ENCODE peak calls at places on chromosome 4, in nine cellular contexts. One of them, this sample, is unnamed.

GRCh38 chr4:6443035-6444023 is 29.1 kb downstream of the PPP2R2C start:
- DNase-seq in effector CD4-positive, alpha-beta T cell: no peak
- DNase-seq in CD8-positive, alpha-beta memory T cell: no peak
- DNase-seq in HEK293T: no peak
- DNase-seq in natural killer cell treated with Interleukin-12 subunit alpha and Interleukin-12 subunit beta and Interleukin-15 and Interleukin-18, amount 100 ng/mL, for 72 hours: no peak
- DNase-seq in T-helper 2 cell: no peak
- DNase-seq in GOT3: no peak
- DNase-seq in B cell: no peak
- DNase-seq in NCI-H510A treated with DMSO at 0.1 percent for 48 hours: no peak
- DNase-seq in this sample: no peak

GRCh38 chr4:170114636-170115035 is 24.9 kb upstream of the AADAT start:
- DNase-seq in effector CD4-positive, alpha-beta T cell: no peak
- DNase-seq in CD8-positive, alpha-beta memory T cell: no peak
- DNase-seq in HEK293T: no peak
- DNase-seq in natural killer cell treated with Interleukin-12 subunit alpha and Interleukin-12 subunit beta and Interleukin-15 and Interleukin-18, amount 100 ng/mL, for 72 hours: no peak
- DNase-seq in T-helper 2 cell: no peak
- DNase-seq in GOT3: no peak
- DNase-seq in B cell: no peak
- DNase-seq in NCI-H510A treated with DMSO at 0.1 percent for 48 hours: no peak
- DNase-seq in this sample: no peak

GRCh38 chr4:34854451-34854850 is 1389.9 kb downstream of the ARAP2 start:
- DNase-seq in effector CD4-positive, alpha-beta T cell: no peak
- DNase-seq in CD8-positive, alpha-beta memory T cell: no peak
- DNase-seq in HEK293T: no peak
- DNase-seq in natural killer cell treated with Interleukin-12 subunit alpha and Interleukin-12 subunit beta and Interleukin-15 and Interleukin-18, amount 100 ng/mL, for 72 hours: no peak
- DNase-seq in T-helper 2 cell: no peak
- DNase-seq in GOT3: no peak
- DNase-seq in B cell: no peak
- DNase-seq in NCI-H510A treated with DMSO at 0.1 percent for 48 hours: no peak
- DNase-seq in this sample: no peak

GRCh38 chr4:101288365-101289145 is 58.8 kb downstream of the PPP3CA start:
- DNase-seq in effector CD4-positive, alpha-beta T cell: no peak
- DNase-seq in CD8-positive, alpha-beta memory T cell: no peak
- DNase-seq in HEK293T: no peak
- DNase-seq in natural killer cell treated with Interleukin-12 subunit alpha and Interleukin-12 subunit beta and Interleukin-15 and Interleukin-18, amount 100 ng/mL, for 72 hours: no peak
- DNase-seq in T-helper 2 cell: no peak
- DNase-seq in GOT3: no peak
- DNase-seq in B cell: no peak
- DNase-seq in NCI-H510A treated with DMSO at 0.1 percent for 48 hours: no peak
- DNase-seq in this sample: no peak

GRCh38 chr4:80239480-80239879 is 27.0 kb upstream of the FGF5 start:
- DNase-seq in effector CD4-positive, alpha-beta T cell: no peak
- DNase-seq in CD8-positive, alpha-beta memory T cell: no peak
- DNase-seq in HEK293T: no peak
- DNase-seq in natural killer cell treated with Interleukin-12 subunit alpha and Interleukin-12 subunit beta and Interleukin-15 and Interleukin-18, amount 100 ng/mL, for 72 hours: no peak
- DNase-seq in T-helper 2 cell: no peak
- DNase-seq in GOT3: no peak
- DNase-seq in B cell: no peak
- DNase-seq in NCI-H510A treated with DMSO at 0.1 percent for 48 hours: no peak
- DNase-seq in this sample: no peak

GRCh38 chr4:20297246-20297645 is 45.5 kb downstream of the SLIT2 start:
- DNase-seq in effector CD4-positive, alpha-beta T cell: no peak
- DNase-seq in CD8-positive, alpha-beta memory T cell: no peak
- DNase-seq in HEK293T: no peak
- DNase-seq in natural killer cell treated with Interleukin-12 subunit alpha and Interleukin-12 subunit beta and Interleukin-15 and Interleukin-18, amount 100 ng/mL, for 72 hours: no peak
- DNase-seq in T-helper 2 cell: no peak
- DNase-seq in GOT3: no peak
- DNase-seq in B cell: no peak
- DNase-seq in NCI-H510A treated with DMSO at 0.1 percent for 48 hours: no peak
- DNase-seq in this sample: no peak

GRCh38 chr4:18686338-18687039 is 664.9 kb upstream of the LCORL start:
- DNase-seq in effector CD4-positive, alpha-beta T cell: no peak
- DNase-seq in CD8-positive, alpha-beta memory T cell: no peak
- DNase-seq in HEK293T: no peak
- DNase-seq in natural killer cell treated with Interleukin-12 subunit alpha and Interleukin-12 subunit beta and Interleukin-15 and Interleukin-18, amount 100 ng/mL, for 72 hours: no peak
- DNase-seq in T-helper 2 cell: no peak
- DNase-seq in GOT3: no peak
- DNase-seq in B cell: no peak
- DNase-seq in NCI-H510A treated with DMSO at 0.1 percent for 48 hours: no peak
- DNase-seq in this sample: no peak

GRCh38 chr4:71550220-71551190 is 211.7 kb downstream of the SLC4A4 start:
- DNase-seq in effector CD4-positive, alpha-beta T cell: no peak
- DNase-seq in CD8-positive, alpha-beta memory T cell: no peak
- DNase-seq in HEK293T: no peak
- DNase-seq in natural killer cell treated with Interleukin-12 subunit alpha and Interleukin-12 subunit beta and Interleukin-15 and Interleukin-18, amount 100 ng/mL, for 72 hours: no peak
- DNase-seq in T-helper 2 cell: no peak
- DNase-seq in GOT3: no peak
- DNase-seq in B cell: no peak
- DNase-seq in NCI-H510A treated with DMSO at 0.1 percent for 48 hours: no peak
- DNase-seq in this sample: no peak

GRCh38 chr4:147833254-147833653 is 101.4 kb downstream of the ARHGAP10 start:
- DNase-seq in effector CD4-positive, alpha-beta T cell: no peak
- DNase-seq in CD8-positive, alpha-beta memory T cell: no peak
- DNase-seq in HEK293T: no peak
- DNase-seq in natural killer cell treated with Interleukin-12 subunit alpha and Interleukin-12 subunit beta and Interleukin-15 and Interleukin-18, amount 100 ng/mL, for 72 hours: no peak
- DNase-seq in T-helper 2 cell: no peak
- DNase-seq in GOT3: no peak
- DNase-seq in B cell: no peak
- DNase-seq in NCI-H510A treated with DMSO at 0.1 percent for 48 hours: no peak
- DNase-seq in this sample: no peak

GRCh38 chr4:8850074-8850829 is 21.4 kb downstream of the HMX1 start:
- DNase-seq in effector CD4-positive, alpha-beta T cell: no peak
- DNase-seq in CD8-positive, alpha-beta memory T cell: no peak
- DNase-seq in HEK293T: no peak
- DNase-seq in natural killer cell treated with Interleukin-12 subunit alpha and Interleukin-12 subunit beta and Interleukin-15 and Interleukin-18, amount 100 ng/mL, for 72 hours: peak
- DNase-seq in T-helper 2 cell: no peak
- DNase-seq in GOT3: no peak
- DNase-seq in B cell: no peak
- DNase-seq in NCI-H510A treated with DMSO at 0.1 percent for 48 hours: no peak
- DNase-seq in this sample: no peak

GRCh38 chr4:15677507-15677988 is 4.1 kb upstream of the FAM200B start:
- DNase-seq in effector CD4-positive, alpha-beta T cell: no peak
- DNase-seq in CD8-positive, alpha-beta memory T cell: no peak
- DNase-seq in HEK293T: no peak
- DNase-seq in natural killer cell treated with Interleukin-12 subunit alpha and Interleukin-12 subunit beta and Interleukin-15 and Interleukin-18, amount 100 ng/mL, for 72 hours: no peak
- DNase-seq in T-helper 2 cell: no peak
- DNase-seq in GOT3: no peak
- DNase-seq in B cell: no peak
- DNase-seq in NCI-H510A treated with DMSO at 0.1 percent for 48 hours: no peak
- DNase-seq in this sample: no peak